ENCODE peak calls at places on chromosomes 11 and 22, in six cellular contexts. One of them, this sample, is unnamed.
A peak's percentile ranks its signal among the peaks of the same experiment; 100 is the strongest.

GRCh38 chr11:134032501-134033091 is 36.3 kb upstream of the JAM3 start:
- DNase-seq in transverse colon: no peak
- DNase-seq in Peyer's patch: no peak
- DNase-seq in HCT116: no peak
- DNase-seq in NB4: peak; percentile 36
- DNase-seq in gastrocnemius medialis: no peak
- DNase-seq in this sample: no peak

GRCh38 chr11:62539238-62539925 is 7.2 kb downstream of the AHNAK start:
- DNase-seq in Peyer's patch: peak; percentile 86
- DNase-seq in HCT116: no peak
- DNase-seq in transverse colon: peak; percentile 80
- DNase-seq in gastrocnemius medialis: peak; percentile 74
- DNase-seq in NB4: peak; percentile 87
- DNase-seq in this sample: no peak

GRCh38 chr22:22714600-22715361 is 70.4 kb downstream of the GGTLC2 start:
- DNase-seq in Peyer's patch: no peak
- DNase-seq in HCT116: no peak
- DNase-seq in NB4: peak; percentile 52
- DNase-seq in transverse colon: peak; percentile 26
- DNase-seq in gastrocnemius medialis: no peak
- DNase-seq in this sample: no peak

GRCh38 chr22:23849009-23850006 is 8.4 kb upstream of the SLC2A11 start:
- DNase-seq in gastrocnemius medialis: peak; percentile 77
- DNase-seq in transverse colon: peak; percentile 90
- DNase-seq in HCT116: peak; percentile 41
- DNase-seq in NB4: peak; percentile 76
- DNase-seq in Peyer's patch: peak; percentile 88
- DNase-seq in this sample: peak; percentile 62

GRCh38 chr11:73980001-73980960 is 2.4 kb downstream of the UCP2 start:
- DNase-seq in NB4: peak; percentile 84
- DNase-seq in gastrocnemius medialis: peak; percentile 48
- DNase-seq in transverse colon: peak; percentile 83
- DNase-seq in Peyer's patch: peak; percentile 64
- DNase-seq in HCT116: no peak
- DNase-seq in this sample: peak; percentile 53

GRCh38 chr11:825366-826231 is 2.1 kb upstream of the CRACR2B start:
- DNase-seq in Peyer's patch: no peak
- DNase-seq in HCT116: no peak
- DNase-seq in gastrocnemius medialis: no peak
- DNase-seq in transverse colon: peak; percentile 72
- DNase-seq in NB4: no peak
- DNase-seq in this sample: no peak

GRCh38 chr11:128919192-128919591 is 23.5 kb downstream of the TP53AIP1 start:
- DNase-seq in NB4: no peak
- DNase-seq in gastrocnemius medialis: no peak
- DNase-seq in HCT116: no peak
- DNase-seq in transverse colon: no peak
- DNase-seq in Peyer's patch: no peak
- DNase-seq in this sample: no peak

GRCh38 chr11:74004046-74004693 is 4.7 kb downstream of the UCP3 start:
- DNase-seq in Peyer's patch: no peak
- DNase-seq in NB4: no peak
- DNase-seq in gastrocnemius medialis: no peak
- DNase-seq in HCT116: no peak
- DNase-seq in transverse colon: no peak
- DNase-seq in this sample: no peak

GRCh38 chr11:102495161-102496042 is 35.1 kb downstream of the MMP7 start:
- DNase-seq in gastrocnemius medialis: no peak
- DNase-seq in NB4: peak; percentile 84
- DNase-seq in HCT116: peak; percentile 81
- DNase-seq in Peyer's patch: no peak
- DNase-seq in transverse colon: peak; percentile 28
- DNase-seq in this sample: no peak

GRCh38 chr11:3220521-3221407 is 2.2 kb upstream of the MRGPRG start:
- DNase-seq in gastrocnemius medialis: peak; percentile 12
- DNase-seq in NB4: no peak
- DNase-seq in HCT116: no peak
- DNase-seq in Peyer's patch: peak; percentile 37
- DNase-seq in transverse colon: peak; percentile 7
- DNase-seq in this sample: peak; percentile 37

GRCh38 chr11:34464591-34465036 is 25.9 kb downstream of the CAT start:
- DNase-seq in transverse colon: no peak
- DNase-seq in Peyer's patch: no peak
- DNase-seq in NB4: peak; percentile 85
- DNase-seq in HCT116: no peak
- DNase-seq in gastrocnemius medialis: no peak
- DNase-seq in this sample: no peak

GRCh38 chr11:16987205-16987568 is 27.0 kb downstream of the PLEKHA7 start:
- DNase-seq in HCT116: no peak
- DNase-seq in NB4: no peak
- DNase-seq in Peyer's patch: peak; percentile 87
- DNase-seq in gastrocnemius medialis: no peak
- DNase-seq in transverse colon: peak; percentile 82
- DNase-seq in this sample: no peak

GRCh38 chr22:43955883-43956286 is 643 bp downstream of the SAMM50 start:
- DNase-seq in NB4: peak; percentile 68
- DNase-seq in Peyer's patch: no peak
- DNase-seq in transverse colon: no peak
- DNase-seq in gastrocnemius medialis: no peak
- DNase-seq in HCT116: no peak
- DNase-seq in this sample: no peak

GRCh38 chr11:73367482-73368024 is 8.6 kb upstream of the RELT start:
- DNase-seq in HCT116: no peak
- DNase-seq in Peyer's patch: no peak
- DNase-seq in gastrocnemius medialis: no peak
- DNase-seq in transverse colon: no peak
- DNase-seq in NB4: no peak
- DNase-seq in this sample: no peak

GRCh38 chr11:11956006-11956405 is 52.4 kb downstream of the DKK3 start:
- DNase-seq in gastrocnemius medialis: no peak
- DNase-seq in NB4: no peak
- DNase-seq in HCT116: no peak
- DNase-seq in transverse colon: no peak
- DNase-seq in Peyer's patch: no peak
- DNase-seq in this sample: no peak

GRCh38 chr11:71580057-71581003 is 2.3 kb downstream of the KRTAP5-11 start:
- DNase-seq in transverse colon: peak; percentile 58
- DNase-seq in gastrocnemius medialis: peak; percentile 36
- DNase-seq in NB4: peak; percentile 53
- DNase-seq in Peyer's patch: no peak
- DNase-seq in HCT116: peak; percentile 48
- DNase-seq in this sample: peak; percentile 71

GRCh38 chr22:32348031-32348611 is 9.5 kb upstream of the RFPL3 start:
- DNase-seq in HCT116: no peak
- DNase-seq in NB4: no peak
- DNase-seq in transverse colon: no peak
- DNase-seq in Peyer's patch: no peak
- DNase-seq in gastrocnemius medialis: no peak
- DNase-seq in this sample: no peak

GRCh38 chr11:19367051-19367709 is 126.4 kb upstream of the E2F8 start:
- DNase-seq in transverse colon: no peak
- DNase-seq in HCT116: no peak
- DNase-seq in Peyer's patch: no peak
- DNase-seq in gastrocnemius medialis: peak; percentile 55
- DNase-seq in NB4: no peak
- DNase-seq in this sample: no peak

DNA sequence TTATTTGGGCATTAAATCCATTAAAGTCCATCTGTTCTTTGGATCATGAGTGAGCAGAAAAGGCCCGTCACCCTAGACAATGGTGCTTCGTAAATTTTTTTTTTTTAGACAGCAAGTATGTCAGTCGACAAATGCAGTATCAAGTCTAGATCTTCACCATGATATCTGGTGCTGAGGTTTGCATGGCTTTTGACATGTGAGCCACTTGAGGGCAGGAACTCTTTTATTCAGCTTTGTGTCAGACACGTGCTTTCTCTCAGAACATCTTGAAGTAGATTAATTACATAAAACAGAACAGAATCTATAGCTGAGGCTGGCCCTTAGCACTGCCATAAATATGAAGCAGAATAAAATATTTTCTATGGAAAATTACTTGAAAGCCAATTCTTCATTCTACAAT is 62.9 kb upstream of the CARD18 start:
- DNase-seq in NB4: no peak
- DNase-seq in HCT116: no peak
- DNase-seq in gastrocnemius medialis: no peak
- DNase-seq in Peyer's patch: no peak
- DNase-seq in transverse colon: no peak
- DNase-seq in this sample: no peak
- TF ChIP-seq CTCF in NB4: no peak
- TF ChIP-seq CTCF in HCT116: no peak
- TF ChIP-seq CTCF in gastrocnemius medialis: no peak
- TF ChIP-seq CTCF in Peyer's patch: no peak
- TF ChIP-seq CTCF in transverse colon: no peak
- TF ChIP-seq CTCF in this sample: no peak

DNA sequence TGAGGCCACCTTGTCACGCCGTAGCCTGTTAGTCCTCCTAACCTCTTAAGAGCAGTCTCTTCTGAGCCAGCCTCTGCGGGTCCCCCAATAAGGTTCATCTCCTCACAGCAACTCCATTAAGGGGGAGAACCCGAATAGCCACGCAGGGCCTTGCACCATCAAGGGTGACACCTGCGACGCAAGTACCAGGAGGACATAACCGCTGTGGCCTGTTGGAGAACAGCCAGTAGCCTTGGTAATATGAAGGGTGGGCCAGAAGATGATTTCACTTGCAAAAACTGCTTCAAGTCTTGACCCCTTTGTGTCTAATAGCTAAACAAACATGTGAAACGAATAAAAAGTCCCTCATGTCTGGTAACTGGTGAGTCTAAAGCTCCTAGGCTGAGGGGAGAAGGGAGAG is 14.8 kb downstream of the ARFGAP2 start:
- DNase-seq in NB4: no peak
- DNase-seq in transverse colon: no peak
- DNase-seq in HCT116: no peak
- DNase-seq in gastrocnemius medialis: no peak
- DNase-seq in Peyer's patch: no peak
- DNase-seq in this sample: no peak
- TF ChIP-seq POLR2A in NB4: no peak
- TF ChIP-seq POLR2A in transverse colon: no peak
- TF ChIP-seq POLR2A in HCT116: no peak
- TF ChIP-seq POLR2A in gastrocnemius medialis: no peak
- TF ChIP-seq POLR2A in Peyer's patch: no peak
- TF ChIP-seq POLR2A in this sample: no peak

DNA sequence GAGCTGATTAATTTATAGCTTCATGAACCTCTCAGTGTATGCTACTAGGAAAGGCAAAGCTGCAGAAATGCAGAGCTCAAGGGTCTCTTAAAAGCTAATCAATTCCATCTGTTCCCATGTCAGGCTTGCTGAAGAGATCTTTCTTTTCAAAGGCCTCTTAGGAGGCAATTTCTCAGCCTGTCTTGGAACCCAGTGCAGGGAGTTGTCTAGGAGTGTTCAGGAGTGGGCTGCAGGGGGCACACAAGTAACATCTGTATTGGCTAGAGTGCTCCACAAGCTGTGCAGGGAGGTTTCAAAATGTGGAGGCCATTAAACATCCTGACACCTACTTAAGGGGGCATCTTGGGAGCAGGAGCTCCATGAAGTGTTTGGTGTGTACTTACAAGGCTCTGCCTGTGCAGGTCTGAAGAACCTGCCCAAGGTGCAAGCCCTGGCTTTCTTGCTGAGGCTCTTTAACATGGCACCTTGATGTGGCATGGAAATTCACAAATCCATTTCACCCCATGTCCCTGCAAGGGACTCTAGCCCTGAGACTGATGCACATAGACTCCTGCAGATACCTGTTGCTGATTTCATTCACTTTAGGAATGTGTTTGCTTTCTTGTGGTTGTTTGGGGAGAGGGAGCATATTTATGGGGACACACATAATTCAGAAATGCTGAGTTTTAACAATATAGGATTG is 134.7 kb downstream of the ME3 start:
- DNase-seq in NB4: peak; percentile 21
- DNase-seq in gastrocnemius medialis: no peak
- DNase-seq in HCT116: peak; percentile 7
- DNase-seq in transverse colon: no peak
- DNase-seq in Peyer's patch: no peak
- DNase-seq in this sample: no peak
- TF ChIP-seq CTCF in NB4: no peak
- TF ChIP-seq CTCF in gastrocnemius medialis: no peak
- TF ChIP-seq CTCF in HCT116: no peak
- TF ChIP-seq CTCF in transverse colon: no peak
- TF ChIP-seq CTCF in Peyer's patch: no peak
- TF ChIP-seq CTCF in this sample: no peak

GRCh38 chr11:126355324-126355925 is at the start of gene ST3GAL4:
- DNase-seq in Peyer's patch: peak; percentile 71
- DNase-seq in gastrocnemius medialis: peak; percentile 43
- DNase-seq in HCT116: no peak
- DNase-seq in transverse colon: peak; percentile 72
- DNase-seq in NB4: peak; percentile 96
- DNase-seq in this sample: peak; percentile 68
- TF ChIP-seq POLR2A in Peyer's patch: no peak
- TF ChIP-seq POLR2A in gastrocnemius medialis: no peak
- TF ChIP-seq POLR2A in HCT116: peak; percentile 23
- TF ChIP-seq POLR2A in transverse colon: no peak
- TF ChIP-seq POLR2A in NB4: peak; percentile 73
- TF ChIP-seq POLR2A in this sample: no peak

DNA sequence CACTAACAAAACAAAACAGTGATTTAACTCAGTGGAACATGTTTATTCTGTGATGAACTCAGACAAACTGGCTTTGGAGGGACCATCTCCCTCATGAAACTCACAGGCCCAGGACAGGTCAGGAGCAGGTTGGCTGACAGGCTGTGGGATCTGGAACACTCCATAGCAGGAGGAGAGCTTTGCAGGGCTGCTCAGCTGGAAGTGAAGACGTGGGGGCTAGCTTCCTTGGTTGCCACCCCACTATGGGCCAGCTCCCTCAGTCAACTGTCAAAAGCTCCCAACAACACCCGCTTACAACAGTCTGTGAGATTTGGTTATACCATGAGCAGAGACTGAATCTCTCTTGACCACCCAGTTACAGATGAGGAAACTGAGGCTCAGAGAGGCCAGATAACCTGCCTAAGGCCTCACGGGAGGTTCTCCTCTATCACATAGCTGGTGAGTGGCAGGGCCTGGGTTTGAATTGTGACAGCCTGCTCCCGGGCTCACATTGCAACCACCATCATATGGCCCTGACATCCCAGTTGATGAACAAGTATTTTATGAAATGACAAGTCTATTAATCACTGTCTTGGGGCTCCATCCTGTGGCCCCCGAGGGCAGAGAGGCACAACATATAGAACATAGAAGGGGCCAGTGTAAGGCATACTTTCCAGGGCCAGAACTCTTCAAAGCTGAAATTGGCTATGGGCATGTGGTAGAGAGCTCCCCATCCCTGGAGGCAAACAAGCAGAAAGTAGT is 473.4 kb downstream of the MN1 start:
- DNase-seq in Peyer's patch: no peak
- DNase-seq in HCT116: no peak
- DNase-seq in NB4: no peak
- DNase-seq in gastrocnemius medialis: no peak
- DNase-seq in transverse colon: no peak
- DNase-seq in this sample: no peak
- TF ChIP-seq CTCF in Peyer's patch: no peak
- TF ChIP-seq CTCF in HCT116: no peak
- TF ChIP-seq CTCF in NB4: no peak
- TF ChIP-seq CTCF in gastrocnemius medialis: no peak
- TF ChIP-seq CTCF in transverse colon: no peak
- TF ChIP-seq CTCF in this sample: no peak

This sample was measured in breast epithelium.